ENCODE peak calls at places on chromosome 17, in seven cellular contexts. E is activated T-helper 1 cell treated with anti-CD3 and anti-CD28 coated beads, Interleukin-2, amount 50 U/mL, for 16 hours; O is ureter; K is stimulated activated CD4-positive, alpha-beta T cell treated with anti-CD3 and anti-CD28 coated beads, Interleukin-1b, Interleukin-23, amount 100 ng/mL, for 1 hour; X is NCI-H82; P is kidney epithelial cell; Z is SJSA1. N is an unnamed sample.

GRCh38 chr17:19723967-19724366 is 7.6 kb upstream of the SLC47A2 start:
- DNase-seq in E (no peak), O (no peak), K (no peak), X (no peak), P (no peak), Z (no peak), N (peak)

GRCh38 chr17:10025976-10026785 is 121.1 kb upstream of the RCVRN start:
- DNase-seq in E (no peak), O (no peak), K (no peak), X (no peak), P (no peak), Z (no peak), N (no peak)

GRCh38 chr17:45732926-45733505 is 51.1 kb upstream of the CRHR1 start:
- DNase-seq in E (no peak), O (no peak), K (no peak), X (no peak), P (no peak), Z (no peak), N (peak)

GRCh38 chr17:40564883-40565744 is at the start of gene CCR7:
- DNase-seq in E (peak), O (no peak), K (no peak), X (no peak), P (no peak), Z (no peak), N (no peak)

GRCh38 chr17:76246080-76247066 is 6.1 kb upstream of the RNF157 start:
- DNase-seq in E (no peak), O (no peak), K (no peak), X (no peak), P (no peak), Z (no peak), N (peak)

GRCh38 chr17:28406478-28406824 is 439 bp upstream of the SLC46A1 start:
- DNase-seq in E (no peak), O (no peak), K (no peak), X (peak), P (no peak), Z (no peak), N (no peak)

GRCh38 chr17:28501421-28502284 is 4.5 kb upstream of the FOXN1 start:
- DNase-seq in E (no peak), O (no peak), K (no peak), X (peak), P (no peak), Z (no peak), N (no peak)

GRCh38 chr17:4741544-4741943 is 1.8 kb upstream of the CXCL16 start:
- DNase-seq in E (no peak), O (no peak), K (no peak), X (no peak), P (no peak), Z (no peak), N (no peak)

GRCh38 chr17:27422601-27423000 is 33.6 kb upstream of the KSR1 start:
- DNase-seq in E (no peak), O (no peak), K (no peak), X (no peak), P (no peak), Z (no peak), N (no peak)

GRCh38 chr17:48510381-48510760 is 20.4 kb downstream of the HOXB1 start:
- DNase-seq in E (no peak), O (no peak), K (no peak), X (no peak), P (no peak), Z (no peak), N (no peak)

GRCh38 chr17:57862990-57863667 is 13.3 kb upstream of the MRPS23 start:
- DNase-seq in E (no peak), O (no peak), K (no peak), X (peak), P (no peak), Z (no peak), N (no peak)

GRCh38 chr17:63944736-63945499 is 12.8 kb upstream of the CD79B start:
- DNase-seq in E (no peak), O (no peak), K (no peak), X (no peak), P (no peak), Z (no peak), N (no peak)

GRCh38 chr17:28745052-28745776 is 1.4 kb downstream of the TRAF4 start:
- DNase-seq in E (no peak), O (no peak), K (no peak), X (peak), P (no peak), Z (peak), N (no peak)

GRCh38 chr17:30332057-30332542 is 1.8 kb downstream of the TMIGD1 start:
- DNase-seq in E (peak), O (no peak), K (no peak), X (no peak), P (no peak), Z (peak), N (no peak)

GRCh38 chr17:51537996-51538550 is 277.7 kb downstream of the UTP18 start:
- DNase-seq in E (no peak), O (no peak), K (no peak), X (peak), P (no peak), Z (no peak), N (no peak)

GRCh38 chr17:32608267-32608666 is 121.5 kb downstream of the CDK5R1 start:
- DNase-seq in E (no peak), O (no peak), K (no peak), X (no peak), P (no peak), Z (no peak), N (no peak)

GRCh38 chr17:77541995-77542394 is 401.2 kb downstream of the SEC14L1 start:
- DNase-seq in E (no peak), O (no peak), K (no peak), X (peak), P (no peak), Z (no peak), N (no peak)

GRCh38 chr17:43515641-43516040 is 30.5 kb downstream of the ETV4 start:
- DNase-seq in E (no peak), O (no peak), K (no peak), X (no peak), P (no peak), Z (no peak), N (peak)

GRCh38 chr17:18011286-18011685 is 27.7 kb downstream of the ATPAF2 start:
- DNase-seq in E (no peak), O (no peak), K (no peak), X (no peak), P (no peak), Z (no peak), N (no peak)

GRCh38 chr17:82583720-82584234 is 64.2 kb downstream of the FOXK2 start:
- DNase-seq in E (peak), O (no peak), K (no peak), X (no peak), P (no peak), Z (no peak), N (no peak)

GRCh38 chr17:73901661-73902415 is 257.6 kb upstream of the SDK2 start:
- DNase-seq in E (peak), O (peak), K (no peak), X (peak), P (no peak), Z (no peak), N (no peak)

GRCh38 chr17:41060052-41060604 is at the start of gene KRTAP2-3:
- DNase-seq in E (no peak), O (no peak), K (no peak), X (no peak), P (peak), Z (peak), N (peak)

GRCh38 chr17:45218895-45219661 is 2.6 kb upstream of the FMNL1 start:
- DNase-seq in E (peak), O (peak), K (peak), X (peak), P (no peak), Z (peak), N (peak)

GRCh38 chr17:18185391-18185790 is 1.8 kb downstream of the ALKBH5 start:
- DNase-seq in E (no peak), O (no peak), K (no peak), X (peak), P (no peak), Z (no peak), N (peak)

GRCh38 chr17:17032131-17032692 is 10.0 kb upstream of the MPRIP start:
- DNase-seq in E (no peak), O (peak), K (no peak), X (peak), P (no peak), Z (peak), N (peak)

GRCh38 chr17:21037117-21037803 is 5.6 kb downstream of the USP22 start:
- DNase-seq in E (no peak), O (no peak), K (no peak), X (no peak), P (no peak), Z (no peak), N (no peak)

GRCh38 chr17:18028684-18029540 is 10.1 kb downstream of the ATPAF2 start:
- DNase-seq in E (no peak), O (no peak), K (no peak), X (peak), P (no peak), Z (no peak), N (no peak)

GRCh38 chr17:19650826-19651225 is 2.3 kb downstream of the ALDH3A2 start:
- DNase-seq in E (no peak), O (no peak), K (no peak), X (no peak), P (no peak), Z (peak), N (no peak)

GRCh38 chr17:40321502-40322416 is 12.8 kb downstream of the RARA start:
- DNase-seq in E (no peak), O (no peak), K (no peak), X (no peak), P (no peak), Z (no peak), N (peak)

GRCh38 chr17:81993726-81994592 is 16.5 kb downstream of the ASPSCR1 start:
- DNase-seq in E (no peak), O (no peak), K (no peak), X (no peak), P (no peak), Z (no peak), N (no peak)

GRCh38 chr17:38673714-38674012 is 1.1 kb downstream of the EPOP start:
- DNase-seq in E (no peak), O (no peak), K (no peak), X (no peak), P (no peak), Z (no peak), N (no peak)

GRCh38 chr17:41480136-41480535 is 815 bp downstream of the KRT35 start:
- DNase-seq in E (no peak), O (no peak), K (no peak), X (no peak), P (no peak), Z (no peak), N (no peak)

GRCh38 chr17:77929180-77929564 is 29.3 kb upstream of the TNRC6C start:
- DNase-seq in E (no peak), O (no peak), K (no peak), X (no peak), P (no peak), Z (no peak), N (no peak)

GRCh38 chr17:57369509-57369945 is 113.2 kb downstream of the MSI2 start:
- DNase-seq in E (no peak), O (no peak), K (no peak), X (no peak), P (no peak), Z (no peak), N (peak)

GRCh38 chr17:42184717-42185496 is at the start of gene HCRT:
- DNase-seq in E (no peak), O (no peak), K (no peak), X (no peak), P (no peak), Z (no peak), N (no peak)

GRCh38 chr17:57327176-57327970 is 71.0 kb downstream of the MSI2 start:
- DNase-seq in E (no peak), O (no peak), K (no peak), X (no peak), P (no peak), Z (no peak), N (no peak)